ENCODE peak calls at places on chromosome 17, in seven cellular contexts. Q is GM23338, F is cardiac muscle cell, D is dorsolateral prefrontal cortex, V is AG04449, M is tibial nerve, S is WTC11. R is an unnamed sample.

GRCh38 chr17:19460695-19461094 is 49.7 kb downstream of the RNF112 start:
- DNase-seq in Q (peak), M (no peak), F (no peak), V (no peak), D (peak), S (no peak), R (no peak)

GRCh38 chr17:45662432-45662831 is 121.7 kb upstream of the CRHR1 start:
- DNase-seq in D (no peak), M (no peak), S (no peak), Q (no peak), F (no peak), V (no peak), R (no peak)

GRCh38 chr17:73433501-73433900 is 121.7 kb upstream of the CDC42EP4 start:
- DNase-seq in D (no peak), Q (no peak), V (no peak), M (no peak), F (no peak), S (no peak), R (no peak)

GRCh38 chr17:64309710-64310109 is 46.6 kb upstream of the TEX2 start:
- DNase-seq in M (no peak), S (no peak), D (no peak), V (no peak), Q (no peak), F (no peak), R (no peak)

GRCh38 chr17:40091691-40092397 is 8.5 kb downstream of the NR1D1 start:
- DNase-seq in D (no peak), F (no peak), M (no peak), S (no peak), Q (peak), V (no peak), R (no peak)

GRCh38 chr17:14904406-14904805 is 360.7 kb downstream of the PMP22 start:
- DNase-seq in Q (no peak), V (no peak), S (no peak), D (no peak), M (no peak), F (no peak), R (no peak)

GRCh38 chr17:73984981-73985380 is 218.5 kb upstream of the RPL38 start:
- DNase-seq in F (no peak), V (no peak), S (no peak), M (no peak), D (no peak), Q (no peak), R (no peak)

GRCh38 chr17:74892013-74892841 is 1.2 kb downstream of the FADS6 start:
- DNase-seq in M (no peak), D (no peak), F (no peak), V (no peak), Q (no peak), S (no peak), R (no peak)

GRCh38 chr17:61499632-61500031 is 47.4 kb downstream of the TBX4 start:
- DNase-seq in V (no peak), Q (no peak), S (no peak), M (no peak), F (no peak), D (no peak), R (no peak)

GRCh38 chr17:81734405-81735055 is 22.4 kb downstream of the SLC25A10 start:
- DNase-seq in D (no peak), F (no peak), Q (no peak), S (no peak), V (no peak), M (no peak), R (no peak)

GRCh38 chr17:63774141-63774981 is at the start of gene DDX42:
- DNase-seq in Q (peak), M (no peak), V (no peak), F (peak), S (peak), D (peak), R (peak)

GRCh38 chr17:4938670-4939553 is 934 bp downstream of the SLC25A11 start:
- DNase-seq in D (no peak), Q (no peak), S (no peak), V (no peak), M (no peak), F (no peak), R (no peak)

GRCh38 chr17:2090804-2091534 is 36.1 kb downstream of the HIC1 start:
- DNase-seq in Q (peak), V (peak), M (peak), D (peak), F (no peak), S (peak), R (peak)

GRCh38 chr17:59296190-59296589 is 35.3 kb upstream of the YPEL2 start:
- DNase-seq in Q (no peak), M (no peak), D (no peak), F (no peak), S (no peak), V (no peak), R (no peak)

GRCh38 chr17:59300941-59301340 is 30.5 kb upstream of the YPEL2 start:
- DNase-seq in F (no peak), D (no peak), Q (no peak), V (no peak), M (no peak), S (no peak), R (no peak)

GRCh38 chr17:59298512-59298911 is 32.9 kb upstream of the YPEL2 start:
- DNase-seq in D (no peak), M (no peak), Q (no peak), F (no peak), V (no peak), S (no peak), R (no peak)

GRCh38 chr17:59304811-59305210 is 26.6 kb upstream of the YPEL2 start:
- DNase-seq in S (no peak), Q (no peak), M (no peak), D (no peak), F (no peak), V (no peak), R (no peak)

DNA sequence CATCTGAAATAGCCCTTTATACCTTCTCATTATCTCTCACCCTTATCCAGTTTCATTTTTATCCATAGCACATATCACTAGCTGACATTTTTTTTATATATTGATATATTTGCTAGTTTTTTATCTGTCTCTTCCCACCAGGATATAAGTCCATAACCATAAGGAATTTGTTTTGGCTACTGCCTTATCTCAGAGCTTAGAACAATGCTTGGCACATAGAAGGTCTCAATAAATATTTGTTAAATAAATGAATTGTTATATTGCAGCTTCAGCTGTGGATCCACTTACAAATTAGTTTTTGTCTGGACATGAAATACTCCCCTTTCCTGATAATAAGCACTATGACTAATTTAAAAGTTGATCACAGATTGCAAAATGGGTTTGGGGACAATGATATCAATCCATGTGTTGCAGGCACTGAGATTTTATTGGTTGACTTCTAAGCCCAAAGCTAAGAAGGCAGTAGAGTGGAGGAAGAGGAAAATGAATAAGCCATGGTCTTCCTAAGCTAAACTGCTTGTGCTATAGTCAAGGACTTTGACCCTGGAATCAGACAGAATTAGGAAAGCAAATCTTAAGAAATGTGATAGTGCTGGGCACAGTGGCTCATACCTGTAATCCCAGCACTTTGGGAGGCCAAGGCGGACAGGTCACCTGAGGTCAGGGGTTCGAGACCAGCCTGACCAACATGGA is 31.9 kb upstream of the YPEL2 start:
- DNase-seq in V (no peak), F (no peak), S (no peak), D (no peak), Q (no peak), M (no peak), R (no peak)
- TF ChIP-seq CTCF in V (no peak), F (no peak), S (no peak), D (no peak), Q (no peak), M (no peak), R (no peak)

GRCh38 chr17:21377821-21378396 is 1.8 kb downstream of the KCNJ12 start:
- DNase-seq in M (no peak), V (no peak), S (peak), Q (peak), F (peak), D (no peak), R (peak)

GRCh38 chr17:21375757-21376584 is at the start of gene KCNJ12:
- DNase-seq in Q (peak), V (no peak), F (peak), D (peak), M (no peak), S (peak), R (no peak)

GRCh38 chr17:21378553-21378952 is 2.4 kb downstream of the KCNJ12 start:
- DNase-seq in F (no peak), M (no peak), Q (peak), V (no peak), S (peak), D (no peak), R (no peak)

GRCh38 chr17:21376585-21376834 is 353 bp downstream of the KCNJ12 start:
- DNase-seq in D (no peak), V (no peak), F (no peak), S (no peak), M (no peak), Q (no peak), R (peak)

GRCh38 chr17:21376835-21377690 is 906 bp downstream of the KCNJ12 start:
- DNase-seq in Q (peak), M (no peak), F (peak), S (peak), V (no peak), D (no peak), R (peak)
- TF ChIP-seq CTCF in Q (no peak), M (no peak), F (no peak), S (no peak), V (no peak), D (no peak), R (no peak)

GRCh38 chr17:12357600-12357999 is 308.1 kb upstream of the MYOCD start:
- DNase-seq in Q (no peak), D (no peak), F (no peak), S (no peak), V (no peak), M (no peak), R (no peak)
- TF ChIP-seq CTCF in Q (no peak), D (no peak), F (no peak), S (no peak), V (no peak), M (no peak), R (no peak)

GRCh38 chr17:39000021-39000601 is 32.9 kb upstream of the FBXO47 start:
- DNase-seq in S (no peak), F (no peak), V (no peak), M (no peak), Q (no peak), D (no peak), R (no peak)
- TF ChIP-seq CTCF in S (no peak), F (no peak), V (no peak), M (no peak), Q (no peak), D (no peak), R (no peak)

DNA sequence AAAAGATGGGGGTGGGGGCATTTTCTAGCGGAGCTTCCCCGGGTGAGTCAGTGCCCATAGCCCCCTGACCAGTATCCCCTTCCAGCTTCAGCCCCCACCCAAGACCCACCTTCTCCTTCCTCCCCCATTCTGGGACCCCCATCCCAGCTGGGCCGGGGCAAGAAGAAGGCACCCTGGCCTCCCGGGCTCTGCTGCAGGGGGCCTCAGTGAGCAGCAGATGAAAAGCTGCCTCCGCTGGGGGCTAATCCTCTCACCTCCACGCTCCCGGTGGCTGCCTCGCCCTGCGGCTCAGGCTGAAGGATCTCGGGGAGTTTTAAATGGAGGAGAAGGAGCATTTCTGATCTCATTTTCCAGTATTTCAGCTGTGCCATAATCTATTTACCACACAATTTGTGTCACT is 313.5 kb upstream of the TNRC6C start:
- DNase-seq in M (no peak), F (no peak), D (no peak), S (peak), V (no peak), Q (peak), R (peak)
- TF ChIP-seq CTCF in M (no peak), F (peak), D (no peak), S (no peak), V (no peak), Q (peak), R (no peak)

GRCh38 chr17:42019509-42020404 is at the start of gene NKIRAS2:
- DNase-seq in Q (peak), M (peak), D (peak), F (peak), V (no peak), S (peak), R (peak)

GRCh38 chr17:42027540-42027889 is 7.6 kb downstream of the NKIRAS2 start:
- DNase-seq in S (no peak), V (no peak), Q (no peak), D (no peak), F (no peak), M (no peak), R (no peak)

GRCh38 chr17:42026821-42027539 is 7.1 kb downstream of the NKIRAS2 start:
- DNase-seq in V (no peak), D (no peak), Q (no peak), S (no peak), M (no peak), F (no peak), R (no peak)

GRCh38 chr17:42025191-42025579 is 5.3 kb downstream of the NKIRAS2 start:
- DNase-seq in D (no peak), M (no peak), F (no peak), V (no peak), Q (no peak), S (no peak), R (no peak)

GRCh38 chr17:42023524-42024349 is 3.8 kb downstream of the NKIRAS2 start:
- DNase-seq in M (peak), S (no peak), F (no peak), Q (no peak), D (no peak), V (no peak), R (no peak)
- TF ChIP-seq CTCF in M (no peak), S (no peak), F (no peak), Q (no peak), D (no peak), V (no peak), R (no peak)

R was measured in nephron progenitor cell.